ENCODE peak calls at places on chromosomes 3 and 15, in four cellular contexts. K is GM12878, J is K562, B is HepG2. Z is an unnamed sample.

GRCh38 chr3:42505849-42506410 is 3.5 kb downstream of the VIPR1 start:
- DNase-seq in K (no peak), J (no peak), B (no peak), Z (peak)

GRCh38 chr3:131501949-131502348 is 822 bp downstream of the MRPL3 start:
- DNase-seq in J (peak), B (peak), K (no peak), Z (no peak)

GRCh38 chr3:27590437-27591320 is 106.5 kb upstream of the SLC4A7 start:
- DNase-seq in K (no peak), J (no peak), B (no peak), Z (no peak)

GRCh38 chr3:70096376-70097055 is 97.0 kb downstream of the SAMMSON start:
- DNase-seq in K (peak), B (no peak), J (no peak), Z (no peak)

GRCh38 chr3:111735271-111735758 is 123.8 kb upstream of the PHLDB2 start:
- DNase-seq in J (no peak), B (peak), K (no peak), Z (no peak)

GRCh38 chr15:88878720-88879184 is 16.6 kb downstream of the HAPLN3 start:
- DNase-seq in K (no peak), B (peak), J (peak), Z (peak)

GRCh38 chr3:23874359-23875120 is 42.2 kb downstream of the NKIRAS1 start:
- DNase-seq in B (no peak), J (no peak), K (no peak), Z (no peak)

GRCh38 chr15:62584301-62585235 is 419.5 kb upstream of the C2CD4B start:
- DNase-seq in B (no peak), K (no peak), J (no peak), Z (no peak)

GRCh38 chr3:2300938-2301337 is 202.3 kb downstream of the CNTN4 start:
- DNase-seq in B (no peak), J (no peak), K (no peak), Z (no peak)

GRCh38 chr3:146685050-146685814 is 80.1 kb upstream of the PLSCR5 start:
- DNase-seq in J (no peak), B (no peak), K (no peak), Z (no peak)

GRCh38 chr3:121111914-121112612 is 204.1 kb downstream of the STXBP5L start:
- DNase-seq in B (peak), J (no peak), K (no peak), Z (peak)

GRCh38 chr15:49370782-49371181 is 52.3 kb upstream of the FGF7 start:
- DNase-seq in J (no peak), B (no peak), K (no peak), Z (no peak)

GRCh38 chr3:65854606-65855304 is 184.0 kb downstream of the MAGI1 start:
- DNase-seq in B (no peak), J (no peak), K (no peak), Z (no peak)

GRCh38 chr15:68644088-68644904 is 65.5 kb downstream of the CORO2B start:
- DNase-seq in J (peak), B (no peak), K (no peak), Z (no peak)

GRCh38 chr15:90868261-90868689 is at the start of gene FURIN:
- DNase-seq in J (peak), K (no peak), B (no peak), Z (no peak)

GRCh38 chr3:160038862-160039562 is 50.4 kb downstream of the IL12A start:
- DNase-seq in K (no peak), J (no peak), B (no peak), Z (peak)

GRCh38 chr15:56817266-56817665 is 84.0 kb upstream of the ZNF280D start:
- DNase-seq in K (no peak), J (no peak), B (no peak), Z (no peak)

GRCh38 chr3:62027796-62028195 is 345.6 kb downstream of the FEZF2 start:
- DNase-seq in J (no peak), K (no peak), B (no peak), Z (no peak)

GRCh38 chr3:160999268-160999667 is 105.9 kb downstream of the B3GALNT1 start:
- DNase-seq in J (no peak), K (no peak), B (no peak), Z (no peak)

GRCh38 chr3:36075491-36075890 is 304.8 kb upstream of the STAC start:
- DNase-seq in J (no peak), K (no peak), B (no peak), Z (no peak)

GRCh38 chr15:57533062-57533735 is 58.5 kb upstream of the MYZAP start:
- DNase-seq in K (no peak), J (no peak), B (no peak), Z (no peak)

GRCh38 chr15:78000089-78000926 is 77.2 kb downstream of the TBC1D2B start:
- DNase-seq in K (no peak), J (peak), B (peak), Z (peak)

GRCh38 chr3:120196812-120197211 is 88.2 kb downstream of the GPR156 start:
- DNase-seq in J (no peak), K (no peak), B (no peak), Z (no peak)

GRCh38 chr3:59049671-59050331 is at the start of gene CFAP20DC:
- DNase-seq in K (peak), B (peak), J (peak), Z (peak)

GRCh38 chr3:14379842-14380241 is 22.6 kb upstream of the SLC6A6 start:
- DNase-seq in K (no peak), J (no peak), B (no peak), Z (no peak)

GRCh38 chr15:77029166-77030041 is 34.5 kb downstream of the PSTPIP1 start:
- DNase-seq in J (peak), K (no peak), B (no peak), Z (peak)

GRCh38 chr15:90219421-90220141 is 14.2 kb downstream of the CIB1 start:
- DNase-seq in B (no peak), J (peak), K (no peak), Z (peak)

DNA sequence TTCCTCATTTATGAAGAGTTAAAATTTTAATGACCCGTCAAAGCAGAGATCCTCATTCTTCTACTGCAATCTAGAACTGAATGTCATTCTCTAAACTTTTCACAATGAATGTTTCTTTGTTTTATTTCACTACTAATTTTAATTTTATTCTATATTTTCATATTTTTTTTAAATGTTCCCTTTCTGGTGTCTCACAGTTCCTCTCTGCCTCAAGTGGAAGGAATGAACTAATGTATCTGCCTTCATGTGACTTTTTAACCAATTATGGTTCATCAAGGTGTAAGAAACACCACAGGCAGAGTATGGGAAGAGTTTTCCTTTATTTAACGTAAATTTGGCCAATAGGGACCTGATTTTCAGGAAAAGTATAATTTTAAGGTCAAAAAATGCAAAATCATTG is 441.7 kb downstream of the EPHA6 start:
- DNase-seq in B (no peak), K (no peak), J (no peak), Z (no peak)
- TF ChIP-seq TCF7 in B (no peak), K (no peak), J (no peak), Z (no peak)

DNA sequence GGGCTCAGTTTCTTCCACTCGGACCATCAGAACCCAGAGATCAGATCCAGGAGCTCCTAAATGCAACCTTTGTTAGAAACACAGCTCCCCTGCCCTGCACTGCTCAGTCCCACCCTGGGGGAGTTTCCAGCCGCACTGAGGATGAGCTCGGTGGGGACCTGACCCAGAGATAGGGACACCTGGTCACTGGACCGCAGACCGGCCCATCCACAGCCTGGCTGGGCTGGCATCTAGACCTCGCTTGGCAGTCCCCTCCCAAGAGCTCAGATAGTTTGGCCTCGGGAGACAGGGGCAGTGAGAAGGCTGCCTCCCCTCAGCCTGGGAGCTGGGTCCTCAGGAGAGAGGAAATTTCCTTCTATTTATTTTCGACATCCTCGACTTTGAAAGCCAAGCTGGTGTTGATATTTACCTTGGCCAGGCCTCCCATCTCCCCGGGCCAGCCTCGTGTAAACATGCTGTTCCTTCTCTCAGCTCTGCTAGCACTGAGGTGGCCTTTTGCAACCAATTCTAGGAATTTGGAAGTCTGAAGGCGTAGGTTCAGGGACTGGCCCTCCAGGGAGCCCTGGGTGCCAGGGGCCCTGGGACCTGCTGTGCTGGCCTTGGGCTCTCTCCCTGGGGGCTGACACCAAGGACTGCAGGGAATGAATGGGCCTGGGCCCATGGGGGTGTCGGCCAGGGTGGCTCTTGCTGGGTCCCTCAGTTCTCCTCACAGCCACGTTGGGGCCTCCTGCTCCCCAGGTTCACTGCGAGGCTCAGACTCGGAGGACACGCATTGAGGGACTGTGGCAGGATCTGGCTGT is 90.1 kb downstream of the VGLL4 start:
- DNase-seq in B (no peak), J (no peak), K (no peak), Z (no peak)
- TF ChIP-seq TCF7 in B (no peak), J (no peak), K (no peak), Z (no peak)

GRCh38 chr15:96296264-96296663 is 34.2 kb upstream of the NR2F2 start:
- DNase-seq in J (no peak), B (no peak), K (no peak), Z (no peak)
- TF ChIP-seq TCF7 in J (no peak), B (no peak), K (no peak), Z (no peak)

GRCh38 chr3:138842483-138843188 is 7.9 kb upstream of the PIK3CB start:
- DNase-seq in J (no peak), K (peak), B (no peak), Z (no peak)

GRCh38 chr3:138846350-138846756 is 11.6 kb upstream of the PIK3CB start:
- DNase-seq in B (peak), K (no peak), J (no peak), Z (no peak)

GRCh38 chr3:138845771-138846173 is 11.0 kb upstream of the PIK3CB start:
- DNase-seq in B (peak), K (no peak), J (no peak), Z (no peak)

GRCh38 chr3:138848696-138849095 is 14.0 kb upstream of the PIK3CB start:
- DNase-seq in J (no peak), K (no peak), B (no peak), Z (no peak)

DNA sequence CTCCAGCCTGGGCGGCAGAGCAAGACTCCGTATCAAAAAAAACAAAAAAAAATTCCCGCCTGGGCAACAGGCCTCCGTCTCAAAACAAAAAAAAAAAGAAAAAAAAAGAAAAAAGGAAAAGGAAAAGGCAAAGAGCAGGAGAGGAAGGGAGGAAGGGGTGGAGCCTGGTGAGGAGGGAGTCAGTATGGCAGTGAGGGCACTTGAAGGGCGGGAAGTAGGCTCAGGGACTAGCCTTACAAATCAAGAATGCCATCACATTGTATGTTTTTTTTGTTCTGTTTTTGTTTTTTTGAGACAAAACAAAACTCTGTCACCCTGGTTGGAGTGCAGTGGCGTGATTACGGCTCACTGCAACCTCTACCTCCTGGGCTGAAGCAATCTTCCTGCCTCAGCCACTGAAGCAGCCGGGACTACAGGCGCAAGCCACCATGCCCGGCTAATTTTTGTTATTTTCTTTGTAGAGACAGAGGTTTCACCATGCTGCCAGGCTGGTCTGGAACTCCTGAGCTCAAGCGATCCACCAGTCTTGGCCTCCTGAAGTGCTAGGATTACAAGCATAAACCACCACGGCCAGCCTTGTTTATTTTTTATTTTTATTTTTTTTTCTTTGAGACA is 10.4 kb upstream of the PIK3CB start:
- DNase-seq in J (no peak), B (no peak), K (no peak), Z (no peak)
- TF ChIP-seq TCF7 in J (no peak), B (no peak), K (no peak), Z (no peak)

GRCh38 chr15:83010709-83011270 is 649 bp downstream of the C15orf40 start:
- DNase-seq in J (peak), K (peak), B (peak), Z (peak)
- TF ChIP-seq TCF7 in J (no peak), K (no peak), B (no peak), Z (no peak)

GRCh38 chr3:177961784-177962183 is 574.5 kb upstream of the KCNMB2 start:
- DNase-seq in J (no peak), B (no peak), K (no peak), Z (no peak)

GRCh38 chr3:177959188-177959587 is 577.0 kb upstream of the KCNMB2 start:
- DNase-seq in K (no peak), J (no peak), B (no peak), Z (no peak)

GRCh38 chr3:177960014-177960413 is 576.2 kb upstream of the KCNMB2 start:
- DNase-seq in B (no peak), J (no peak), K (no peak), Z (no peak)

GRCh38 chr3:177966493-177966892 is 569.7 kb upstream of the KCNMB2 start:
- DNase-seq in J (no peak), K (no peak), B (peak), Z (no peak)

GRCh38 chr3:177960722-177961121 is 575.5 kb upstream of the KCNMB2 start:
- DNase-seq in J (no peak), B (no peak), K (no peak), Z (no peak)
- TF ChIP-seq TCF7 in J (no peak), B (no peak), K (no peak), Z (no peak)

GRCh38 chr3:128068156-128068620 is 16.0 kb downstream of the SEC61A1 start:
- DNase-seq in K (no peak), B (peak), J (peak), Z (peak)

GRCh38 chr3:128064962-128065361 is 12.7 kb downstream of the SEC61A1 start:
- DNase-seq in J (no peak), K (no peak), B (no peak), Z (no peak)

GRCh38 chr3:128069271-128069670 is 17.0 kb downstream of the SEC61A1 start:
- DNase-seq in K (no peak), J (no peak), B (no peak), Z (no peak)

GRCh38 chr3:128067481-128067880 is 15.2 kb downstream of the SEC61A1 start:
- DNase-seq in B (no peak), J (no peak), K (no peak), Z (no peak)

GRCh38 chr3:128066111-128066510 is 13.9 kb downstream of the SEC61A1 start:
- DNase-seq in K (no peak), J (no peak), B (no peak), Z (no peak)
- TF ChIP-seq TCF7 in K (no peak), J (no peak), B (no peak), Z (no peak)

GRCh38 chr3:152073267-152073666 is 195.5 kb upstream of the MBNL1 start:
- DNase-seq in K (no peak), J (no peak), B (no peak), Z (no peak)

GRCh38 chr3:152071315-152071714 is 197.4 kb upstream of the MBNL1 start:
- DNase-seq in K (no peak), J (no peak), B (no peak), Z (no peak)

GRCh38 chr3:152076148-152076547 is 192.6 kb upstream of the MBNL1 start:
- DNase-seq in J (no peak), B (no peak), K (no peak), Z (no peak)

GRCh38 chr3:152069871-152070270 is 196.4 kb downstream of the SUCNR1 start:
- DNase-seq in K (no peak), B (no peak), J (no peak), Z (no peak)

GRCh38 chr3:152071924-152072323 is 196.8 kb upstream of the MBNL1 start:
- DNase-seq in B (peak), J (no peak), K (no peak), Z (no peak)
- TF ChIP-seq TCF7 in B (no peak), J (no peak), K (no peak), Z (no peak)

GRCh38 chr3:5264896-5265770 is 77.6 kb downstream of the EDEM1 start:
- DNase-seq in B (no peak), J (no peak), K (no peak), Z (no peak)
- TF ChIP-seq TCF7 in B (no peak), J (no peak), K (no peak), Z (no peak)

DNA sequence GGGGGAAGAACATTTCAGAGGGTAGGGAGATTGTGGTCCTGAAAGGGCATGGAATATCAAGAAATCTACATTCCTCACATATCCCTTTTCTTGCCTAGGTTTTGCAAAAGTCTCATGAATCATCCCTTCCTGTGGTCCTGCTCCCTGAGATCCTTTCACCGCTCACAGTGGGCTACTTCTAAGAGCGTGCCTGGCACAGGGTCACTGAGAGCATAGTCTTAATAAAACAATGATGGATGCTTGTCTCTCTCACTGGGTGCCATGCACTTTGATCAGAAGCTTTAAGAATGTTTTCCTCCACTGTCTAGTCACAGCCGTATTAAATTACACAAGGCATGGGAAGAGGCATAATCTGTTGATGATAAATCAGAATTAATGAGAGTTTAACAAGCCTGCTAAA is 269.7 kb upstream of the ATP10A start:
- DNase-seq in K (no peak), B (no peak), J (no peak), Z (no peak)
- TF ChIP-seq TCF7 in K (no peak), B (no peak), J (no peak), Z (no peak)